ENCODE peak calls at places on chromosomes 7 and 10, in six cellular contexts. One of them, this sample, is unnamed.

GRCh38 chr10:1620803-1621202 is 116.5 kb downstream of the ADARB2 start:
- DNase-seq in endothelial cell: no peak
- DNase-seq in heart left ventricle: no peak
- DNase-seq in activated CD4-positive, CD25-positive, alpha-beta regulatory T cell: no peak
- DNase-seq in left ventricle myocardium inferior: no peak
- DNase-seq in hypothalamus: no peak
- DNase-seq in this sample: no peak

GRCh38 chr7:6272481-6273323 is at the start of gene CYTH3:
- DNase-seq in endothelial cell: peak
- DNase-seq in heart left ventricle: peak
- DNase-seq in activated CD4-positive, CD25-positive, alpha-beta regulatory T cell: peak
- DNase-seq in left ventricle myocardium inferior: peak
- DNase-seq in hypothalamus: peak
- DNase-seq in this sample: peak

GRCh38 chr7:50358306-50358705 is 53.8 kb downstream of the IKZF1 start:
- DNase-seq in endothelial cell: no peak
- DNase-seq in heart left ventricle: no peak
- DNase-seq in activated CD4-positive, CD25-positive, alpha-beta regulatory T cell: no peak
- DNase-seq in left ventricle myocardium inferior: no peak
- DNase-seq in hypothalamus: no peak
- DNase-seq in this sample: no peak

GRCh38 chr10:129607607-129608006 is 140.6 kb downstream of the MGMT start:
- DNase-seq in endothelial cell: no peak
- DNase-seq in heart left ventricle: no peak
- DNase-seq in activated CD4-positive, CD25-positive, alpha-beta regulatory T cell: no peak
- DNase-seq in left ventricle myocardium inferior: no peak
- DNase-seq in hypothalamus: no peak
- DNase-seq in this sample: no peak

GRCh38 chr7:13115157-13115772 is 427.8 kb downstream of the ARL4A start:
- DNase-seq in endothelial cell: no peak
- DNase-seq in heart left ventricle: no peak
- DNase-seq in activated CD4-positive, CD25-positive, alpha-beta regulatory T cell: no peak
- DNase-seq in left ventricle myocardium inferior: no peak
- DNase-seq in hypothalamus: no peak
- DNase-seq in this sample: no peak

GRCh38 chr10:63208981-63209380 is 75.9 kb downstream of the NRBF2 start:
- DNase-seq in endothelial cell: no peak
- DNase-seq in heart left ventricle: no peak
- DNase-seq in activated CD4-positive, CD25-positive, alpha-beta regulatory T cell: no peak
- DNase-seq in left ventricle myocardium inferior: no peak
- DNase-seq in hypothalamus: no peak
- DNase-seq in this sample: no peak

GRCh38 chr7:158821173-158822021 is 7.9 kb downstream of the ESYT2 start:
- DNase-seq in endothelial cell: no peak
- DNase-seq in heart left ventricle: no peak
- DNase-seq in activated CD4-positive, CD25-positive, alpha-beta regulatory T cell: no peak
- DNase-seq in left ventricle myocardium inferior: no peak
- DNase-seq in hypothalamus: no peak
- DNase-seq in this sample: no peak

GRCh38 chr7:28926871-28927597 is 31.1 kb downstream of the TRIL start:
- DNase-seq in endothelial cell: peak
- DNase-seq in heart left ventricle: peak
- DNase-seq in activated CD4-positive, CD25-positive, alpha-beta regulatory T cell: peak
- DNase-seq in left ventricle myocardium inferior: peak
- DNase-seq in hypothalamus: peak
- DNase-seq in this sample: peak

This sample was measured in neural crest cell.